ENCODE peak calls at places on chromosome 4, in nine cellular contexts. D is PC-3, P is hepatocyte, X is OCI-LY7, B is MM.1S, C is GM23248, K is neural progenitor cell, Q is HCT116, F is SK-N-SH. U is an unnamed sample.

GRCh38 chr4:38371391-38371851 is 292.6 kb upstream of the KLF3 start:
- DNase-seq in D (peak), P (peak), X (no peak), B (no peak), C (peak), K (no peak), Q (no peak), F (no peak), U (no peak)

GRCh38 chr4:25580633-25581467 is 74.8 kb upstream of the SLC34A2 start:
- DNase-seq in D (no peak), P (no peak), X (no peak), B (no peak), C (peak), K (no peak), Q (no peak), F (no peak), U (peak)

GRCh38 chr4:145623831-145624230 is 4.6 kb downstream of the MMAA start:
- DNase-seq in D (peak), P (no peak), X (no peak), B (no peak), C (peak), K (no peak), Q (no peak), F (no peak), U (no peak)

GRCh38 chr4:119873132-119873531 is 193.5 kb downstream of the MAD2L1 start:
- DNase-seq in D (no peak), P (no peak), X (no peak), B (no peak), C (no peak), K (no peak), Q (no peak), F (no peak), U (peak)

GRCh38 chr4:132437117-132437516 is 712.0 kb upstream of the PCDH10 start:
- DNase-seq in D (no peak), P (no peak), X (no peak), B (no peak), C (no peak), K (no peak), Q (no peak), F (no peak), U (no peak)

GRCh38 chr4:67892905-67893304 is 9.1 kb upstream of the TMPRSS11D start:
- DNase-seq in D (no peak), P (no peak), X (no peak), B (no peak), C (peak), K (peak), Q (no peak), F (no peak), U (peak)

GRCh38 chr4:89489338-89489771 is 181.8 kb upstream of the GPRIN3 start:
- DNase-seq in D (no peak), P (no peak), X (no peak), B (no peak), C (no peak), K (no peak), Q (no peak), F (peak), U (peak)

GRCh38 chr4:188987011-188987410 is 847.8 kb downstream of the TRIML1 start:
- DNase-seq in D (no peak), P (no peak), X (no peak), B (no peak), C (no peak), K (no peak), Q (no peak), F (no peak), U (no peak)

GRCh38 chr4:116478343-116478742 is 607.0 kb downstream of the TRAM1L1 start:
- DNase-seq in D (no peak), P (no peak), X (no peak), B (no peak), C (no peak), K (no peak), Q (no peak), F (no peak), U (no peak)

GRCh38 chr4:57308301-57308700 is 198.1 kb upstream of the IGFBP7 start:
- DNase-seq in D (no peak), P (no peak), X (no peak), B (no peak), C (no peak), K (no peak), Q (no peak), F (no peak), U (no peak)

GRCh38 chr4:6887591-6888371 is 21.8 kb upstream of the TBC1D14 start:
- DNase-seq in D (no peak), P (no peak), X (no peak), B (no peak), C (no peak), K (no peak), Q (no peak), F (no peak), U (no peak)

GRCh38 chr4:118034061-118034785 is at the start of gene NDST3:
- DNase-seq in D (peak), P (peak), X (no peak), B (peak), C (peak), K (peak), Q (peak), F (peak), U (peak)

GRCh38 chr4:73776363-73776762 is 36.0 kb downstream of the CXCL8 start:
- DNase-seq in D (peak), P (peak), X (no peak), B (no peak), C (peak), K (no peak), Q (no peak), F (no peak), U (no peak)

GRCh38 chr4:7978489-7978888 is 38.8 kb upstream of the AFAP1 start:
- DNase-seq in D (peak), P (peak), X (no peak), B (no peak), C (no peak), K (no peak), Q (peak), F (no peak), U (peak)

GRCh38 chr4:168633071-168633470 is 136.2 kb downstream of the PALLD start:
- DNase-seq in D (peak), P (no peak), X (no peak), B (no peak), C (no peak), K (no peak), Q (no peak), F (no peak), U (no peak)

GRCh38 chr4:87574996-87575395 is 33.3 kb upstream of the DSPP start:
- DNase-seq in D (peak), P (no peak), X (no peak), B (no peak), C (peak), K (no peak), Q (no peak), F (no peak), U (no peak)

GRCh38 chr4:85514117-85514516 is 39.2 kb downstream of the ARHGAP24 start:
- DNase-seq in D (no peak), P (no peak), X (no peak), B (no peak), C (peak), K (no peak), Q (no peak), F (no peak), U (no peak)

GRCh38 chr4:101954975-101955678 is 164.6 kb downstream of the BANK1 start:
- DNase-seq in D (no peak), P (no peak), X (no peak), B (no peak), C (no peak), K (no peak), Q (no peak), F (no peak), U (no peak)

GRCh38 chr4:22192302-22192645 is 243.7 kb upstream of the KCNIP4 start:
- DNase-seq in D (no peak), P (no peak), X (no peak), B (no peak), C (no peak), K (no peak), Q (no peak), F (no peak), U (no peak)

GRCh38 chr4:48944252-48944651 is 37.7 kb upstream of the OCIAD2 start:
- DNase-seq in D (peak), P (no peak), X (no peak), B (no peak), C (peak), K (no peak), Q (peak), F (no peak), U (no peak)

GRCh38 chr4:73576366-73576765 is 43.9 kb downstream of the RASSF6 start:
- DNase-seq in D (no peak), P (no peak), X (no peak), B (no peak), C (peak), K (no peak), Q (no peak), F (no peak), U (no peak)

GRCh38 chr4:180615746-180616145 is 1627.5 kb upstream of the TENM3 start:
- DNase-seq in D (no peak), P (no peak), X (peak), B (no peak), C (no peak), K (peak), Q (peak), F (no peak), U (peak)

GRCh38 chr4:140252144-140252741 is 98.3 kb upstream of the MAML3 start:
- DNase-seq in D (peak), P (peak), X (peak), B (no peak), C (no peak), K (peak), Q (no peak), F (peak), U (peak)

GRCh38 chr4:13872145-13872544 is 244.6 kb upstream of the BOD1L1 start:
- DNase-seq in D (no peak), P (peak), X (no peak), B (no peak), C (peak), K (no peak), Q (no peak), F (no peak), U (no peak)

GRCh38 chr4:140185725-140186124 is 31.7 kb upstream of the MAML3 start:
- DNase-seq in D (no peak), P (no peak), X (no peak), B (no peak), C (no peak), K (no peak), Q (no peak), F (no peak), U (no peak)

GRCh38 chr4:92304073-92304472 is 307 bp downstream of the GRID2 start:
- DNase-seq in D (peak), P (no peak), X (no peak), B (no peak), C (no peak), K (peak), Q (no peak), F (peak), U (peak)

GRCh38 chr4:38009421-38009820 is 49.2 kb downstream of the PTTG2 start:
- DNase-seq in D (no peak), P (no peak), X (no peak), B (no peak), C (no peak), K (no peak), Q (no peak), F (no peak), U (no peak)

GRCh38 chr4:17173300-17173699 is 274.9 kb upstream of the LDB2 start:
- DNase-seq in D (no peak), P (no peak), X (peak), B (no peak), C (no peak), K (peak), Q (no peak), F (no peak), U (peak)

GRCh38 chr4:139815646-139816601 is 150.3 kb downstream of the MGST2 start:
- DNase-seq in D (peak), P (peak), X (no peak), B (no peak), C (peak), K (peak), Q (no peak), F (no peak), U (peak)

GRCh38 chr4:6470502-6471302 is 1.7 kb downstream of the PPP2R2C start:
- DNase-seq in D (peak), P (peak), X (no peak), B (no peak), C (peak), K (peak), Q (no peak), F (peak), U (peak)

GRCh38 chr4:8151165-8151650 is 7.4 kb downstream of the ABLIM2 start:
- DNase-seq in D (no peak), P (no peak), X (no peak), B (no peak), C (no peak), K (no peak), Q (no peak), F (no peak), U (no peak)

GRCh38 chr4:94177822-94178221 is 29.8 kb upstream of the SMARCAD1 start:
- DNase-seq in D (no peak), P (no peak), X (no peak), B (no peak), C (no peak), K (peak), Q (no peak), F (no peak), U (peak)

DNA sequence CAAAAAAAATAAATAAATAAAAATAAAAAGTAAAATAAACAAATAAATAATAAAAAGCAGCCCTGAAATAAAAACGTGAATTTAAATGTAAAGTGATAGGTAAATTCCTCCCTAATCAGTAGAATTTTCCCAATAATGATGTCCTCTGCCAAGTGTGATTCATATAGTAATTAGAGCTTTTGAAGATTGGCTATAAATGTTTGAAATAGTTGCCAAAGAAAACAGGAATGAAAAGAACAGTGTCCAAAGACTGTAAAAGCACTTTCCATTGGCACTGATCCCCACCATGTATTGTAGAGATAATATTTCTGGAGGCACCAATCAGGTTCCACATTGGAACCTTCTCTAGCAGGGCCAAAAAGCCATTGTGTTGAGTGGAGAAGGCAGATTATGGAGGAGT is 25.9 kb upstream of the SMARCAD1 start:
- DNase-seq in D (no peak), P (no peak), X (no peak), B (no peak), C (no peak), K (no peak), Q (no peak), F (no peak), U (no peak)
- TF ChIP-seq EZH2phosphoT487 in D (no peak), P (no peak), X (no peak), B (no peak), C (no peak), K (no peak), Q (no peak), F (no peak), U (no peak)

GRCh38 chr4:151865744-151866143 is 104.9 kb upstream of the GATB start:
- DNase-seq in D (no peak), P (no peak), X (no peak), B (no peak), C (peak), K (no peak), Q (no peak), F (no peak), U (no peak)

GRCh38 chr4:151866266-151866918 is 105.6 kb upstream of the GATB start:
- DNase-seq in D (no peak), P (no peak), X (no peak), B (no peak), C (no peak), K (no peak), Q (no peak), F (no peak), U (no peak)

GRCh38 chr4:151864068-151864467 is 103.3 kb upstream of the GATB start:
- DNase-seq in D (no peak), P (no peak), X (no peak), B (no peak), C (no peak), K (no peak), Q (no peak), F (no peak), U (no peak)

GRCh38 chr4:151862766-151863165 is 102.0 kb upstream of the GATB start:
- DNase-seq in D (peak), P (no peak), X (no peak), B (no peak), C (peak), K (no peak), Q (no peak), F (no peak), U (no peak)

DNA sequence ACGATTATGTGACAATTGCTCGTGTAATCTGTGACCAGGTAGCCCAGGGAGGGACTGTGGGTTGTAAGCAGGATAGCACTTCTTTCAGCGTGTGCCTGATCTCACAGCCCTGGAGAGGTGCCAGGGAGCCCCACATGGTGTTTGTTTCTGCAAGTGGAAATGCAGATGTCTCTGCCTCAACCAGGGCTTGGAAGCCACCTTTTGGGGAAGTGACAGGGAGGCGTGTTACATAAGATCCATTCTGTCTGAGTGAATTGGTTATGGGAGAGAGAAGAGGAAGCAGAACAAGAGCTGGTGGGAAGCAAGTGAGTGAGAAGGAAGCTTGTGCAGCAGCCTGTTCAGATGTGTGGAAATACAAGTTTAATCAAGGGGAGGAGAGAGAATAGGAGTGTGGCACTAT is 104.5 kb upstream of the GATB start:
- DNase-seq in D (no peak), P (no peak), X (no peak), B (no peak), C (peak), K (no peak), Q (no peak), F (peak), U (no peak)
- TF ChIP-seq EZH2phosphoT487 in D (no peak), P (no peak), X (no peak), B (no peak), C (no peak), K (no peak), Q (no peak), F (no peak), U (no peak)

GRCh38 chr4:34964613-34965012 is 1279.7 kb downstream of the ARAP2 start:
- DNase-seq in D (no peak), P (no peak), X (no peak), B (no peak), C (no peak), K (peak), Q (no peak), F (no peak), U (peak)
- TF ChIP-seq EZH2phosphoT487 in D (no peak), P (no peak), X (no peak), B (no peak), C (no peak), K (no peak), Q (no peak), F (no peak), U (no peak)

GRCh38 chr4:70315928-70316327 is 18.9 kb upstream of the CABS1 start:
- DNase-seq in D (peak), P (no peak), X (no peak), B (peak), C (no peak), K (no peak), Q (peak), F (no peak), U (peak)
- TF ChIP-seq EZH2phosphoT487 in D (no peak), P (no peak), X (no peak), B (no peak), C (no peak), K (no peak), Q (no peak), F (no peak), U (no peak)

DNA sequence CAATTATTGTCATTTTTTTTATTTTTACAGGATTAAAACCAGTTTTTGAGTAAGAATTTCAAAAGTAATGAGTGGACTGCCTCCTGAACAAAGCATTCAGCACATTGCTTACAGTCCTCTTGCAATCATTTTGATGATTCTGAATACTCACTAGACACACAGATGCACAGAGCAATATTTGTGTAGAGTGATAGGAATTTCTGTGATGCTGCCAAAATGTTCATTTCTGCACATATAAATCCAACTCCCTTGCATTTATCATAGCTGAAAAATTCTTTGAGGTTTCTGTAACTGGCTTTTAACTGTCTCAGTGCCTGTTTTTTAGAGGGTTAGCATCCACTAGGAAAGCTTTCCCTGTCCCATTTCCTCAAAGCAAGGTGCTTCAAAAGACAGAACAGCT is 234.7 kb upstream of the SLIT2 start:
- DNase-seq in D (peak), P (no peak), X (no peak), B (no peak), C (peak), K (no peak), Q (no peak), F (no peak), U (no peak)
- TF ChIP-seq EZH2phosphoT487 in D (no peak), P (no peak), X (no peak), B (no peak), C (no peak), K (no peak), Q (no peak), F (no peak), U (no peak)

DNA sequence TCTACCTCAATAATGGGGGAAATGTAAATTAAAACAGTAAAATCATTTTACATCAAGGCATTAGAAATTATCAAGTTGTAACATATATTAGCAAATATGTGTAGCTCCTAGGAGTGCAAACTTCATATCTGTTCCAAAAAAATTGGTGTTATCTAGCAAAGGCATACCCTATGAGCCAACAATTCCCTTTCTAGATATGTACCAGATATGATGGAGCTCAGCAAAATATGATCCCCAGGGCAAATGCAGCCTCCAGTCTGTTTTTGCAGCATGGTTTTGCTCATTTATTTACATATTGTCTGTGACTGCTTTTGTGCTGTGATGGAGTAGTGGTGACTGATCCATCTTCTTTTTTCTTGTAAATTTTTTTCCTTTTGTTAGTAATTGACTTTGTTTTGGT is 41.0 kb downstream of the CEP135 start:
- DNase-seq in D (no peak), P (no peak), X (no peak), B (no peak), C (no peak), K (no peak), Q (no peak), F (peak), U (no peak)
- TF ChIP-seq EZH2phosphoT487 in D (no peak), P (no peak), X (no peak), B (no peak), C (no peak), K (no peak), Q (no peak), F (no peak), U (no peak)

U was measured in GM23338.